ENCODE peak calls at places on chromosomes 3 and 15, in seven cellular contexts. K, R, X, F, T, C and E are unnamed samples.

GRCh38 chr3:193060738-193061137 is 143.1 kb upstream of the MB21D2 start:
- DNase-seq in C (no peak), T (no peak), K (no peak), X (no peak), F (no peak), R (no peak), E (no peak)

GRCh38 chr3:49081429-49081828 is 12.4 kb downstream of the QRICH1 start:
- DNase-seq in F (no peak), K (no peak), R (no peak), T (no peak), X (no peak), C (no peak), E (no peak)

GRCh38 chr15:60272623-60273022 is 125.2 kb downstream of the ANXA2 start:
- DNase-seq in X (no peak), C (peak; percentile 37), F (no peak), R (no peak), T (no peak), K (no peak), E (no peak)

GRCh38 chr3:78728406-78729145 is 1039.2 kb downstream of the ROBO1 start:
- DNase-seq in C (peak; percentile 8), F (no peak), K (no peak), X (no peak), R (no peak), T (peak; percentile 82), E (peak; percentile 29)

GRCh38 chr3:171323934-171324535 is 136.2 kb downstream of the TNIK start:
- DNase-seq in T (no peak), K (no peak), C (no peak), X (no peak), F (no peak), R (no peak), E (no peak)

GRCh38 chr3:185756477-185756876 is 68.4 kb downstream of the IGF2BP2 start:
- DNase-seq in X (no peak), K (no peak), F (no peak), C (no peak), T (no peak), R (no peak), E (no peak)

GRCh38 chr3:98557324-98558010 is 25.7 kb downstream of the GPR15 start:
- DNase-seq in K (no peak), T (no peak), R (no peak), C (no peak), X (no peak), F (no peak), E (no peak)

GRCh38 chr3:133572158-133573053 is 1.1 kb upstream of the CDV3 start:
- DNase-seq in C (peak; percentile 13), F (peak; percentile 67), X (no peak), K (peak; percentile 17), T (no peak), R (no peak), E (peak; percentile 19)

GRCh38 chr15:57216288-57216687 is 160.0 kb upstream of the CGNL1 start:
- DNase-seq in F (no peak), R (peak; percentile 68), K (peak; percentile 9), C (no peak), T (no peak), X (no peak), E (no peak)

GRCh38 chr3:120625199-120625598 is 29.1 kb downstream of the NDUFB4 start:
- DNase-seq in K (no peak), F (no peak), X (no peak), C (no peak), R (peak; percentile 12), T (no peak), E (no peak)

GRCh38 chr3:120622457-120622856 is 26.3 kb downstream of the NDUFB4 start:
- DNase-seq in C (no peak), R (no peak), X (no peak), K (no peak), F (no peak), T (no peak), E (no peak)

GRCh38 chr3:120623719-120624093 is 27.6 kb downstream of the NDUFB4 start:
- DNase-seq in K (no peak), T (no peak), X (no peak), C (no peak), F (no peak), R (no peak), E (no peak)

DNA sequence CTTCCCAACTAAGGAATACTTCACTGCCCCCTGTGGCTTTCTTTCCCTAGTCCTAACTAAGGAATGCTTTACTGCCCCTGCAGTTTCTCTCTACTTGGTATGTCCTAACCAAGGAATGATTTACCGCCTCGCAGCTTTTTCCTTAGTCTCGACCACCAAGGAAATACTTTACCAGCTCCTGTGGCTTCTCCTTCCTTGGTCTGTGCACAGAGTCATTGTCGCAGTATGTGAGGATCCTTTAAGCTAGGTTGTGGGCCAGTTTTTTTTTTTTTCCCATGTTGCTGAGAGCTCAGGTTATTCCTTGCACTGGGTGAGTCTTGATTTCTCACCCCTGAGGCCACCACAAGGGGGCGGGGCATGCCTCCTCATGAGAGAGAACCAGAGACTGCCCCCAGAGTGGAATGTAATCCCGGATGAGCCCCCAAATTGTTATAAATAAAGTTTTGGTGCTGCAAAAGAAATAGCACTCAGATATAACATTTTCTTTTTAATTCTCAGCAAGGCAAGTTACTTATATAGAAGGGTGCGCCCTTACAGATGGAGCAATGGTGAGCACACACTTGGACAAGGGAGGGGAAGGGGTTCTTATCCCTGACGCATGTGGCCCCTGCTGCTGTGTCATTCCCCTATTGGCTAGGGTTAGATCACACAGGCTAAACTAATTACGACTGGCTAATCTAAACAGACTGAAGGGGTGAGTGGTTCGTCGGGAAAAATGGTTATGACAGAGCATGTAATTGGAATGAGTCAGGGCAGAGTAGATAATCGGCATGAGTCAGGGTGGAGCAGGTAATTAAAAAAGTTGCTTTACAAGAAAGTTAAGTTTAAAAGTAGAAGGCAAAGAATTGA is 27.0 kb downstream of the NDUFB4 start:
- DNase-seq in K (peak; percentile 62), R (peak; percentile 51), C (peak; percentile 82), T (no peak), X (peak; percentile 93), F (no peak), E (peak; percentile 11)
- TF ChIP-seq CTCF in K (peak; percentile 60), R (peak; percentile 28), C (peak; percentile 57), T (no peak), X (peak; percentile 71), F (no peak), E (no peak)

DNA sequence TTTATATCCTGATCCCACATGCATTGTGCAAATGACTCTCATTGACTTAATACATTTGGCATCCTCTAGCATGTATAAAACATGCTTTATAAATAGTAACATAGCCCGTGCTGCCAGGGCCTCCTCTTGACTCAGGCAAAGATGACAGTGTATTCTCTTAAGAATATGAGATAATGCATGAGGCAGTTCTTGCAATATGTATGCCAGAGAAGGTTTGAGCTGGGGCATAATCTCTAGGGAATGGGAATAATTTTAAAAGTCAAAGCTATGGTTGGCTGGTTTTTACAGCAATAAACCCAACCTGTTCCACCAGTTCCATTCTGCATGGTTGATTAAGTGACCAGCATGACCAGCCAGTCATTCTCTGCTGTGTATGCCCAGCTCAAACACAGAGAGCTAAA is 179.0 kb upstream of the PFN2 start:
- DNase-seq in F (no peak), K (no peak), R (no peak), T (no peak), C (no peak), X (no peak), E (no peak)
- TF ChIP-seq POLR2AphosphoS5 in F (no peak), K (no peak), R (no peak), T (peak; percentile 66), C (no peak), X (no peak), E (peak; percentile 18)

GRCh38 chr3:25426408-25426807 is 1.7 kb upstream of the RARB start:
- DNase-seq in F (no peak), X (no peak), R (no peak), T (no peak), K (no peak), C (peak; percentile 39), E (no peak)

GRCh38 chr3:25427155-25428002 is 684 bp upstream of the RARB start:
- DNase-seq in R (peak; percentile 48), K (no peak), C (no peak), T (no peak), X (no peak), F (no peak), E (no peak)

GRCh38 chr3:25429441-25429907 is 1.4 kb downstream of the RARB start:
- DNase-seq in T (no peak), X (no peak), R (peak; percentile 70), C (no peak), F (no peak), K (no peak), E (no peak)

GRCh38 chr3:25428950-25429349 is 887 bp downstream of the RARB start:
- DNase-seq in F (no peak), R (no peak), K (no peak), T (no peak), C (no peak), X (no peak), E (no peak)

GRCh38 chr3:25428003-25428861 is at the start of gene RARB:
- DNase-seq in T (peak; percentile 92), R (peak; percentile 98), K (peak; percentile 51), X (no peak), C (peak; percentile 86), F (peak; percentile 56), E (peak; percentile 55)
- H3K4me3 ChIP-seq in T (peak within 1 kb of the TSS; percentile 73), R (peak within 1 kb of the TSS; percentile 96), K (peak within 1 kb of the TSS; percentile 36), X (no peak within 1 kb of the TSS), C (peak within 1 kb of the TSS; percentile 56), F (peak within 1 kb of the TSS; percentile 40), E (peak within 1 kb of the TSS; percentile 46)

GRCh38 chr3:137410028-137410427 is 354.1 kb upstream of the SOX14 start:
- DNase-seq in K (no peak), C (no peak), X (no peak), T (no peak), F (no peak), R (no peak), E (no peak)

GRCh38 chr3:137409584-137409983 is 354.5 kb upstream of the SOX14 start:
- DNase-seq in F (no peak), T (no peak), C (peak; percentile 55), R (no peak), X (no peak), K (no peak), E (no peak)
- TF ChIP-seq CTCF in F (no peak), T (no peak), C (peak; percentile 58), R (no peak), X (peak; percentile 23), K (no peak), E (no peak)